ENCODE peak calls at places on chromosomes 3 and 15, in ten cellular contexts. E is T-helper 9 cell, N is activated gamma-delta T cell treated with Interleukin-2 at 50 U/mL for 16 hours, A is glutamatergic neuron, D is HS-5, K is nephron progenitor cell, Q is A549, G is NCI-H2107, O is hepatic stellate cell, Z is amniotic stem cell. X is an unnamed sample.
A peak's percentile ranks its signal among the peaks of the same experiment; 100 is the strongest.

GRCh38 chr15:90097475-90097874 is 4.8 kb downstream of the IDH2 start:
- DNase-seq in E (no peak), N (peak; percentile 59), A (no peak), D (no peak), K (no peak), Q (no peak), G (no peak), O (no peak), Z (no peak), X (no peak)

GRCh38 chr3:47782538-47783308 is 1.0 kb upstream of the SMARCC1 start:
- DNase-seq in E (no peak), N (no peak), A (no peak), D (no peak), K (no peak), Q (no peak), G (no peak), O (no peak), Z (no peak), X (no peak)

GRCh38 chr3:38586546-38587520 is 62.7 kb downstream of the SCN5A start:
- DNase-seq in E (no peak), N (no peak), A (no peak), D (no peak), K (no peak), Q (no peak), G (no peak), O (no peak), Z (no peak), X (no peak)

GRCh38 chr3:64865872-64866588 is 178.2 kb upstream of the ADAMTS9 start:
- DNase-seq in E (no peak), N (no peak), A (no peak), D (no peak), K (no peak), Q (no peak), G (no peak), O (no peak), Z (no peak), X (no peak)

GRCh38 chr3:56303508-56303907 is 164.8 kb downstream of the ERC2 start:
- DNase-seq in E (no peak), N (no peak), A (peak; percentile 62), D (no peak), K (peak; percentile 60), Q (peak; percentile 38), G (no peak), O (no peak), Z (peak; percentile 5), X (no peak)

GRCh38 chr3:159169828-159170227 is 368.0 kb downstream of the MFSD1 start:
- DNase-seq in E (no peak), N (no peak), A (no peak), D (peak; percentile 76), K (no peak), Q (peak; percentile 84), G (no peak), O (no peak), Z (peak; percentile 23), X (peak; percentile 69)

GRCh38 chr15:33114484-33114767 is 80.1 kb downstream of the FMN1 start:
- DNase-seq in E (no peak), N (no peak), A (no peak), D (no peak), K (no peak), Q (no peak), G (no peak), O (no peak), Z (no peak), X (no peak)

GRCh38 chr15:38145671-38146111 is 106.9 kb upstream of the SPRED1 start:
- DNase-seq in E (no peak), N (no peak), A (no peak), D (no peak), K (peak; percentile 37), Q (no peak), G (no peak), O (no peak), Z (no peak), X (no peak)

GRCh38 chr15:89130194-89130593 is 41.9 kb downstream of the ABHD2 start:
- DNase-seq in E (no peak), N (peak; percentile 14), A (no peak), D (no peak), K (no peak), Q (no peak), G (no peak), O (no peak), Z (no peak), X (no peak)

GRCh38 chr3:100361897-100362296 is 27.3 kb downstream of the NIT2 start:
- DNase-seq in E (no peak), N (no peak), A (no peak), D (no peak), K (no peak), Q (no peak), G (no peak), O (no peak), Z (no peak), X (no peak)

GRCh38 chr3:12968541-12968940 is 104.7 kb downstream of the IQSEC1 start:
- DNase-seq in E (no peak), N (no peak), A (no peak), D (no peak), K (no peak), Q (no peak), G (no peak), O (no peak), Z (no peak), X (no peak)

GRCh38 chr15:79956354-79956939 is 14.5 kb downstream of the BCL2A1 start:
- DNase-seq in E (no peak), N (no peak), A (no peak), D (no peak), K (no peak), Q (no peak), G (no peak), O (no peak), Z (no peak), X (no peak)

GRCh38 chr15:31254431-31255175 is 72.0 kb upstream of the KLF13 start:
- DNase-seq in E (no peak), N (no peak), A (no peak), D (no peak), K (no peak), Q (no peak), G (no peak), O (peak; percentile 77), Z (no peak), X (peak; percentile 56)

GRCh38 chr15:31377030-31377429 is 50.4 kb downstream of the KLF13 start:
- DNase-seq in E (no peak), N (no peak), A (no peak), D (no peak), K (no peak), Q (no peak), G (no peak), O (no peak), Z (no peak), X (no peak)

GRCh38 chr3:56878046-56878445 is 76.3 kb upstream of the ARHGEF3 start:
- DNase-seq in E (no peak), N (peak; percentile 19), A (no peak), D (no peak), K (no peak), Q (no peak), G (no peak), O (no peak), Z (no peak), X (no peak)

GRCh38 chr3:60932170-60932569 is 319.1 kb downstream of the FHIT start:
- DNase-seq in E (no peak), N (no peak), A (no peak), D (no peak), K (no peak), Q (no peak), G (no peak), O (no peak), Z (no peak), X (no peak)

GRCh38 chr3:128547368-128547987 is 54.5 kb upstream of the GATA2 start:
- DNase-seq in E (no peak), N (no peak), A (no peak), D (no peak), K (no peak), Q (no peak), G (no peak), O (peak; percentile 60), Z (no peak), X (no peak)

GRCh38 chr3:116440196-116440595 is 5.1 kb downstream of the LSAMP start:
- DNase-seq in E (no peak), N (no peak), A (no peak), D (peak; percentile 78), K (no peak), Q (no peak), G (no peak), O (no peak), Z (no peak), X (peak; percentile 43)

GRCh38 chr3:121885386-121885785 is 8.8 kb upstream of the SLC15A2 start:
- DNase-seq in E (no peak), N (no peak), A (no peak), D (no peak), K (no peak), Q (no peak), G (no peak), O (no peak), Z (no peak), X (no peak)

GRCh38 chr3:149475451-149476060 is 1.1 kb downstream of the TM4SF4 start:
- DNase-seq in E (no peak), N (no peak), A (no peak), D (no peak), K (no peak), Q (no peak), G (no peak), O (no peak), Z (no peak), X (no peak)

GRCh38 chr3:65144791-65145355 is 457.1 kb upstream of the ADAMTS9 start:
- DNase-seq in E (no peak), N (no peak), A (no peak), D (peak; percentile 39), K (no peak), Q (no peak), G (no peak), O (no peak), Z (no peak), X (no peak)

GRCh38 chr3:52297242-52298146 is 9.9 kb downstream of the GLYCTK start:
- DNase-seq in E (no peak), N (no peak), A (no peak), D (no peak), K (no peak), Q (no peak), G (no peak), O (no peak), Z (no peak), X (no peak)

GRCh38 chr3:100463002-100463401 is 29.4 kb upstream of the TMEM45A start:
- DNase-seq in E (no peak), N (no peak), A (no peak), D (peak; percentile 35), K (peak; percentile 19), Q (peak; percentile 67), G (peak; percentile 36), O (peak; percentile 57), Z (peak; percentile 80), X (peak; percentile 54)

X was measured in HFF-Myc.